ENCODE peak calls at places on chromosomes 5 and 9, in nine cellular contexts. I is mucosa of descending colon; M is A673; X is NCI-H1105 treated with DMSO at 0.1 percent for 48 hours; P is H1; L is naive thymus-derived CD8-positive, alpha-beta T cell; J is HuH-7; S is T-helper 1 cell; F is activated T-helper 9 cell treated with anti-CD3 and anti-CD28 coated beads, Interleukin-2, amount 50 U/mL, for 16 hours. D is an unnamed sample.

GRCh38 chr9:14348241-14349140 is 34.5 kb upstream of the NFIB start:
- DNase-seq in J (no peak), M (no peak), I (peak), F (no peak), S (no peak), L (no peak), X (no peak), P (peak), D (no peak)

GRCh38 chr5:72366324-72366976 is 46.3 kb downstream of the PTCD2 start:
- DNase-seq in I (no peak), S (peak), L (peak), J (peak), M (peak), F (no peak), X (no peak), P (no peak), D (peak)

GRCh38 chr9:109816490-109816889 is 36.5 kb downstream of the PALM2AKAP2 start:
- DNase-seq in M (peak), P (no peak), X (no peak), J (no peak), F (no peak), I (no peak), L (no peak), S (no peak), D (peak)

GRCh38 chr9:111056554-111056953 is 18.3 kb upstream of the LPAR1 start:
- DNase-seq in F (no peak), S (no peak), I (no peak), M (no peak), J (no peak), L (no peak), P (no peak), X (peak), D (no peak)

GRCh38 chr9:124040935-124041816 is 29.6 kb downstream of the LHX2 start:
- DNase-seq in X (no peak), I (peak), L (peak), M (no peak), S (no peak), F (peak), P (peak), J (peak), D (peak)

GRCh38 chr9:112012026-112012902 is 115.7 kb downstream of the UGCG start:
- DNase-seq in I (peak), L (no peak), J (no peak), X (no peak), M (peak), F (no peak), P (no peak), S (peak), D (peak)

GRCh38 chr5:95794070-95794516 is 28.4 kb downstream of the GLRX start:
- DNase-seq in L (no peak), S (no peak), J (no peak), M (no peak), F (no peak), I (no peak), P (no peak), X (no peak), D (no peak)

GRCh38 chr9:32431940-32432555 is 47.6 kb downstream of the ACO1 start:
- DNase-seq in I (peak), X (peak), P (peak), M (peak), L (peak), J (peak), F (peak), S (no peak), D (peak)

GRCh38 chr5:177086918-177087706 is 397 bp downstream of the FGFR4 start:
- DNase-seq in M (peak), L (peak), J (peak), S (peak), P (peak), I (peak), X (peak), F (peak), D (peak)

GRCh38 chr5:74916831-74917710 is 50.9 kb upstream of the FAM169A start:
- DNase-seq in I (no peak), L (no peak), P (no peak), X (no peak), F (no peak), S (no peak), M (no peak), J (peak), D (peak)

GRCh38 chr5:9183989-9184388 is 361.9 kb downstream of the SEMA5A start:
- DNase-seq in M (no peak), J (no peak), S (no peak), F (no peak), P (no peak), L (no peak), I (no peak), X (no peak), D (no peak)

GRCh38 chr5:7615566-7616061 is 219.7 kb downstream of the ADCY2 start:
- DNase-seq in P (no peak), M (no peak), L (no peak), F (no peak), X (no peak), J (no peak), I (no peak), S (no peak), D (no peak)

GRCh38 chr5:103117471-103117991 is 2.4 kb downstream of the GIN1 start:
- DNase-seq in S (peak), X (no peak), I (no peak), J (no peak), F (no peak), P (no peak), L (no peak), M (no peak), D (no peak)

GRCh38 chr5:88660947-88661869 is 221.8 kb downstream of the MEF2C start:
- DNase-seq in X (peak), M (peak), S (peak), P (peak), J (peak), I (peak), F (no peak), L (no peak), D (peak)

GRCh38 chr5:79243224-79243623 is 7.3 kb downstream of the JMY start:
- DNase-seq in M (no peak), X (no peak), I (no peak), S (no peak), P (no peak), L (no peak), F (no peak), J (no peak), D (no peak)

GRCh38 chr9:136403915-136404800 is 4.2 kb upstream of the SNAPC4 start:
- DNase-seq in X (no peak), F (peak), S (peak), J (no peak), I (no peak), L (no peak), M (no peak), P (no peak), D (no peak)